ENCODE peak calls at places on chromosomes 11 and 22, in four cellular contexts. U is SK-N-SH, E is K562, Z is HepG2. V is an unnamed sample.

GRCh38 chr11:3885855-3886254 is 30.4 kb downstream of the STIM1 start:
- DNase-seq in U (no peak), Z (no peak), E (no peak), V (no peak)

GRCh38 chr11:2653930-2654739 is 45.7 kb downstream of the KCNQ1OT1 start:
- DNase-seq in U (peak; percentile 22), E (no peak), Z (no peak), V (no peak)

GRCh38 chr11:689630-690029 is 5.4 kb downstream of the DEAF1 start:
- DNase-seq in U (no peak), Z (no peak), E (no peak), V (no peak)

GRCh38 chr11:79894111-79894510 is 453.3 kb upstream of the TENM4 start:
- DNase-seq in U (no peak), Z (no peak), E (no peak), V (no peak)

GRCh38 chr22:42078469-42079318 is 806 bp upstream of the SMDT1 start:
- DNase-seq in E (no peak), Z (no peak), U (no peak), V (peak; percentile 27)

GRCh38 chr11:90426442-90426841 is 203.6 kb upstream of the CHORDC1 start:
- DNase-seq in E (no peak), U (no peak), Z (no peak), V (no peak)

GRCh38 chr22:30680998-30681770 is 13.5 kb upstream of the OSBP2 start:
- DNase-seq in Z (no peak), E (no peak), U (peak; percentile 34), V (no peak)

GRCh38 chr11:70230151-70230839 is 27.2 kb downstream of the FADD start:
- DNase-seq in Z (no peak), U (no peak), E (no peak), V (no peak)

GRCh38 chr11:1131033-1131911 is 26.5 kb upstream of the MUC5AC start:
- DNase-seq in E (no peak), Z (no peak), U (peak; percentile 31), V (peak; percentile 27)

GRCh38 chr11:75852406-75853017 is 37.5 kb downstream of the UVRAG start:
- DNase-seq in Z (no peak), U (no peak), E (no peak), V (no peak)

GRCh38 chr11:69301491-69302401 is 7.8 kb downstream of the MYEOV start:
- DNase-seq in E (peak; percentile 66), U (peak; percentile 63), Z (peak; percentile 60), V (no peak)

GRCh38 chr11:43681543-43681942 is 1.0 kb downstream of the HSD17B12 start:
- DNase-seq in Z (peak; percentile 27), U (no peak), E (no peak), V (no peak)

GRCh38 chr11:65927904-65928397 is 8.7 kb downstream of the DRAP1 start:
- DNase-seq in Z (no peak), E (peak; percentile 15), U (no peak), V (no peak)

GRCh38 chr11:128593281-128593680 is 5.9 kb upstream of the ETS1 start:
- DNase-seq in Z (no peak), U (no peak), E (no peak), V (peak; percentile 36)

GRCh38 chr11:113664981-113665710 is 41.0 kb downstream of the TMPRSS5 start:
- DNase-seq in Z (peak; percentile 63), E (peak; percentile 34), U (no peak), V (no peak)

GRCh38 chr22:36467946-36468345 is 13.5 kb downstream of the TXN2 start:
- DNase-seq in Z (no peak), U (no peak), E (peak; percentile 21), V (no peak)

GRCh38 chr22:44256860-44257560 is 55.7 kb downstream of the SHISAL1 start:
- DNase-seq in E (no peak), Z (no peak), U (no peak), V (peak; percentile 6)

GRCh38 chr22:29380856-29381255 is 7.5 kb downstream of the AP1B1 start:
- DNase-seq in E (peak; percentile 19), Z (no peak), U (no peak), V (no peak)

GRCh38 chr11:78417888-78418583 is 416 bp upstream of the GAB2 start:
- DNase-seq in Z (peak; percentile 66), U (peak; percentile 92), E (peak; percentile 88), V (peak; percentile 79)

DNA sequence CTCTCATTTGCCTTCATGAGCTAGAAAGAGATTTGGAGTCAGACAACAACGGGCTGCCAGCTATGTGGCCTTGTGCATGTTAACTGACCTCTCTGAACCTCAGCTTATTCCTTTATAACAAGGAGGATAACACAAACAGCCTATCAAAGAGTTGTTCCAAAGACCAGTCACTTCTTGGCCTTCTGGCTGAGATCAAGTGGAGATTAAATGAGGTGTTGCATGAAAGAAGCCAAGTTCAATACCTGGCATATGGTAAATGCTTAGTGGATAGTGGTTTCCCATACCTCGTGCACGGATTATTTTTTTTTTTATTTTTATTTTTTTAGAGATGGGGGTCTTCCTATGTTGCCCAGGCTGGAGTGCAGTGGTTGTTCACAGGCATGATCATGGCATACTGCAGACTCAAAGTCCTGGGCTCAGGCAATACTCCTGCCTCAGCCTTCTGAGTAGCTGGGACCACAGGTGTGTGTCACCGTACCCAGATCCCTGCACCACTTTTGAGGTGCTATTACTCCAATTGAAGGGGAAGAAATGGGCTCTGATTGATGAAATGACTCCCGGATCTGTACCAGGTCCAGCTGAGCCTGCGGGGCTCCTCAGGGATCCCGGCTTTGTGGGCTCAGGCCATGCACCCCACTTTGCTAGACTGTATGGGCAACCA is 4.9 kb downstream of the LGALS1 start:
- DNase-seq in U (no peak), Z (no peak), E (no peak), V (no peak)
- TF ChIP-seq FOXJ3 in U (no peak), Z (no peak), E (no peak), V (no peak)

GRCh38 chr11:95503047-95503446 is 272.0 kb upstream of the SESN3 start:
- DNase-seq in U (no peak), Z (no peak), E (no peak), V (no peak)
- TF ChIP-seq FOXJ3 in U (no peak), Z (no peak), E (no peak), V (no peak)

GRCh38 chr11:73734996-73735395 is 25.9 kb downstream of the RAB6A start:
- DNase-seq in Z (no peak), E (no peak), U (no peak), V (no peak)
- TF ChIP-seq FOXJ3 in Z (no peak), E (no peak), U (no peak), V (no peak)

DNA sequence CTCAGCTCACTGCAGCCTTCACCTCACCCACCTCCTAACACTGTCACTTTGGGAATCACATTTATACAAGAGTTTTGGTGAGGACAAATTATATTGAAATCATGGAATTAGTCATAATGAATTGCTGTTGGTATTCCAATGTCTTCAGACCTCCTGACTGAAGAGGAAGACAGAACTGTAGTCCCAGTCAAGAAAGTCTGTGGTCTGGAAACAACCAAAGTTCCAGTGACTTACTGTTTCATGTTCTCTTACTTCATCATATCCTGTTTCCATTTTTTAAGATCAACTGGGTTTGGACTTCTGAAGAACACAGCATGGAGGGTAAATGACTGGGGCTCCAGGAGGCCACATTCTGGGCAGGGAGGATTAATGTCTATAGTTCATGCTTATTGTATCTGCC is 43.0 kb upstream of the HIPK3 start:
- DNase-seq in Z (no peak), E (no peak), U (no peak), V (no peak)
- TF ChIP-seq FOXJ3 in Z (no peak), E (no peak), U (no peak), V (no peak)

DNA sequence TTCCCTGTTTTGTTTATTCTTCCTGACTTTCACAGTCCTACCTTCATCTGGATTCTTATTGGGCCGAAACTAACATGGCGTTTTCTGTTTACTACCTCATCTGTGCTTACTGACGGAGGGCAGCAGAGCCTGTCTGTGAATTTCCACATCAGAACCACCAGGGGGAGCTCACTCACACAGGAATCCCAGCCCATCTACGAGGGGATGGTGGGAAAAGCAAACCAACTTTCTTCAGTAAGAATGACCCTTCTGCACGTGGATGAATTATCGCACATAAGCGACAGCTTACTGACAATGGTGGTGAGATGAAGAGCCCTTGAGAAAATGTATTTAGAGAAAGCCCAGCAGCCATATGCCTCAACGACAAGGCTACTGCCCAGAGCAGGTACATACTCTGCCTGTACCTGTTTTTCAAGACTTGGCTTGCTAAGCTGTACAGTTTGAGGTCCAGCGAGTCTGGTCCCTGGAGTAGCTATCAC is 42.5 kb downstream of the LARGE2 start:
- DNase-seq in Z (peak; percentile 54), U (peak; percentile 81), E (peak; percentile 84), V (peak; percentile 66)
- TF ChIP-seq FOXJ3 in Z (no peak), U (no peak), E (no peak), V (no peak)

GRCh38 chr11:112525270-112525669 is 264.6 kb upstream of the PLET1 start:
- DNase-seq in Z (no peak), E (no peak), U (no peak), V (no peak)
- TF ChIP-seq FOXJ3 in Z (no peak), E (no peak), U (no peak), V (no peak)